ENCODE peak calls at places on chromosomes 12 and 14, in seven cellular contexts. A is amygdala; Z is GM23248; B is endothelial cell; C is CD8-positive, alpha-beta T cell; T is activated CD8-positive, alpha-beta T cell treated with anti-CD3 and anti-CD28 coated beads for 36 hours; I is HCT116. E is an unnamed sample.

GRCh38 chr14:68740798-68741480 is 51.9 kb downstream of the ZFP36L1 start:
- DNase-seq in A (no peak), Z (no peak), B (no peak), C (no peak), T (no peak), I (no peak), E (no peak)

GRCh38 chr14:79278798-79279644 is 932.3 kb downstream of the DIO2 start:
- DNase-seq in A (peak; percentile 32), Z (peak; percentile 78), B (peak; percentile 80), C (no peak), T (peak; percentile 6), I (no peak), E (peak; percentile 93)

GRCh38 chr14:106848330-106849121 is 1322.1 kb downstream of the TMEM121 start:
- DNase-seq in A (no peak), Z (no peak), B (no peak), C (no peak), T (peak; percentile 52), I (no peak), E (no peak)

GRCh38 chr12:69655616-69656336 is 43.3 kb downstream of the BEST3 start:
- DNase-seq in A (no peak), Z (peak; percentile 90), B (no peak), C (no peak), T (no peak), I (no peak), E (peak; percentile 92)

GRCh38 chr14:71908141-71908540 is 24.1 kb upstream of the RGS6 start:
- DNase-seq in A (no peak), Z (peak; percentile 4), B (no peak), C (no peak), T (no peak), I (no peak), E (no peak)

GRCh38 chr12:25054783-25055144 is 105.9 kb upstream of the BCAT1 start:
- DNase-seq in A (no peak), Z (peak; percentile 4), B (no peak), C (no peak), T (peak; percentile 91), I (no peak), E (peak; percentile 9)

GRCh38 chr14:101288436-101289229 is 272.7 kb upstream of the DIO3 start:
- DNase-seq in A (no peak), Z (peak; percentile 7), B (no peak), C (no peak), T (no peak), I (no peak), E (no peak)

GRCh38 chr14:68979722-68980552 is 835 bp upstream of the ACTN1 start:
- DNase-seq in A (no peak), Z (peak; percentile 74), B (peak; percentile 38), C (no peak), T (peak; percentile 36), I (no peak), E (peak; percentile 85)

GRCh38 chr12:48580831-48581230 is 11.0 kb upstream of the LALBA start:
- DNase-seq in A (no peak), Z (no peak), B (no peak), C (no peak), T (no peak), I (no peak), E (no peak)

GRCh38 chr14:74582910-74583581 is 29.0 kb downstream of the LTBP2 start:
- DNase-seq in A (no peak), Z (peak; percentile 62), B (no peak), C (no peak), T (no peak), I (no peak), E (peak; percentile 68)

GRCh38 chr12:113479578-113480335 is 8.1 kb upstream of the LHX5 start:
- DNase-seq in A (no peak), Z (peak; percentile 62), B (peak; percentile 84), C (no peak), T (peak; percentile 48), I (no peak), E (peak; percentile 46)

GRCh38 chr14:104395276-104395675 is 184.3 kb upstream of the C14orf180 start:
- DNase-seq in A (no peak), Z (no peak), B (no peak), C (no peak), T (no peak), I (no peak), E (no peak)

GRCh38 chr14:55071870-55072640 is 20.6 kb downstream of the MAPK1IP1L start:
- DNase-seq in A (no peak), Z (peak; percentile 98), B (no peak), C (no peak), T (peak; percentile 42), I (no peak), E (peak; percentile 95)

GRCh38 chr12:1842183-1842904 is 22.0 kb downstream of the LRTM2 start:
- DNase-seq in A (no peak), Z (no peak), B (no peak), C (no peak), T (peak; percentile 13), I (no peak), E (no peak)

GRCh38 chr12:92136021-92136735 is 9.5 kb downstream of the BTG1 start:
- DNase-seq in A (no peak), Z (no peak), B (no peak), C (no peak), T (no peak), I (no peak), E (no peak)

GRCh38 chr12:53224268-53224896 is 7.6 kb downstream of the RARG start:
- DNase-seq in A (no peak), Z (peak; percentile 59), B (no peak), C (no peak), T (no peak), I (no peak), E (peak; percentile 41)

GRCh38 chr12:105107176-105107496 is 395 bp upstream of the WASHC4 start:
- DNase-seq in A (no peak), Z (peak; percentile 79), B (no peak), C (no peak), T (no peak), I (peak; percentile 26), E (peak; percentile 66)

GRCh38 chr12:34396861-34397590 is 374.7 kb downstream of the ALG10 start:
- DNase-seq in A (no peak), Z (no peak), B (peak; percentile 0), C (no peak), T (no peak), I (no peak), E (no peak)

GRCh38 chr14:68547305-68548193 is 245.3 kb downstream of the ZFP36L1 start:
- DNase-seq in A (no peak), Z (peak; percentile 96), B (no peak), C (no peak), T (no peak), I (peak; percentile 85), E (peak; percentile 98)

GRCh38 chr12:111034148-111034910 is 114.0 kb upstream of the MYL2 start:
- DNase-seq in A (no peak), Z (peak; percentile 4), B (peak; percentile 29), C (no peak), T (no peak), I (no peak), E (no peak)